ENCODE peak calls at places on chromosome 19, in six cellular contexts. L, J, N, I, H and Q are unnamed samples.
A peak's percentile ranks its signal among the peaks of the same experiment; 100 is the strongest.

GRCh38 chr19:16920816-16921529 is 32.2 kb downstream of the F2RL3 start:
- DNase-seq in N (no peak), J (peak; percentile 88), I (no peak), L (no peak), H (peak; percentile 12), Q (peak; percentile 68)

GRCh38 chr19:42191855-42192254 is 25.6 kb downstream of the DEDD2 start:
- DNase-seq in H (peak; percentile 86), J (peak; percentile 84), N (no peak), I (no peak), L (no peak), Q (peak; percentile 63)

GRCh38 chr19:40921005-40921897 is 39.2 kb upstream of the CYP2A7 start:
- DNase-seq in N (no peak), L (no peak), H (no peak), I (no peak), J (no peak), Q (peak; percentile 43)

GRCh38 chr19:8224394-8225145 is 15.4 kb downstream of the CERS4 start:
- DNase-seq in J (no peak), H (no peak), N (no peak), I (no peak), L (no peak), Q (no peak)

GRCh38 chr19:16382775-16383543 is 58.3 kb downstream of the KLF2 start:
- DNase-seq in L (peak; percentile 91), I (peak; percentile 90), J (peak; percentile 85), N (peak; percentile 58), H (peak; percentile 80), Q (peak; percentile 83)

GRCh38 chr19:53195265-53195879 is 2.2 kb upstream of the ZNF665 start:
- DNase-seq in I (peak; percentile 86), N (peak; percentile 72), J (peak; percentile 81), H (peak; percentile 94), L (peak; percentile 81), Q (peak; percentile 80)

GRCh38 chr19:46133101-46133627 is 8.7 kb upstream of the IGFL3 start:
- DNase-seq in L (peak; percentile 57), H (peak; percentile 89), N (peak; percentile 83), I (peak; percentile 88), J (peak; percentile 97), Q (peak; percentile 87)

GRCh38 chr19:8250596-8250995 is 41.4 kb downstream of the CERS4 start:
- DNase-seq in H (no peak), J (no peak), L (no peak), I (no peak), N (no peak), Q (no peak)

GRCh38 chr19:13071444-13072205 is 31.0 kb downstream of the LYL1 start:
- DNase-seq in L (no peak), H (no peak), I (no peak), J (no peak), N (no peak), Q (no peak)

GRCh38 chr19:1855040-1855827 is 7.0 kb upstream of the REXO1 start:
- DNase-seq in N (peak; percentile 77), L (peak; percentile 89), I (peak; percentile 98), H (peak; percentile 71), J (peak; percentile 85), Q (peak; percentile 93)

GRCh38 chr19:23474761-23475160 is 79.5 kb upstream of the ZNF91 start:
- DNase-seq in L (no peak), N (no peak), H (no peak), I (no peak), J (no peak), Q (no peak)

GRCh38 chr19:56400485-56400884 is 3.6 kb upstream of the ZNF583 start:
- DNase-seq in H (no peak), L (no peak), I (no peak), J (no peak), N (no peak), Q (no peak)

GRCh38 chr19:2266183-2266993 is 10.2 kb upstream of the JSRP1 start:
- DNase-seq in L (no peak), H (peak; percentile 35), J (peak; percentile 75), I (no peak), N (no peak), Q (peak; percentile 52)

GRCh38 chr19:41998246-41999020 is 4.4 kb upstream of the ATP1A3 start:
- DNase-seq in L (peak; percentile 91), J (peak; percentile 39), N (peak; percentile 66), H (peak; percentile 13), I (peak; percentile 75), Q (peak; percentile 29)

GRCh38 chr19:34733266-34733825 is 697 bp upstream of the ZNF181 start:
- DNase-seq in H (peak; percentile 82), L (no peak), I (peak; percentile 72), N (no peak), J (no peak), Q (no peak)

GRCh38 chr19:48325265-48325910 is at the start of gene EMP3:
- DNase-seq in N (peak; percentile 54), H (peak; percentile 63), I (peak; percentile 90), L (peak; percentile 78), J (peak; percentile 92), Q (peak; percentile 98)

GRCh38 chr19:56126983-56127780 is 6.1 kb upstream of the ZNF787 start:
- DNase-seq in H (no peak), N (no peak), J (no peak), I (no peak), L (no peak), Q (no peak)

GRCh38 chr19:14826006-14826405 is 9.0 kb downstream of the OR7A5 start:
- DNase-seq in J (no peak), I (no peak), L (no peak), H (no peak), N (no peak), Q (no peak)

GRCh38 chr19:40442328-40443130 is 1.6 kb downstream of the SERTAD3 start:
- DNase-seq in J (no peak), N (no peak), H (no peak), L (no peak), I (no peak), Q (no peak)

GRCh38 chr19:1501200-1501595 is 10.2 kb downstream of the REEP6 start:
- DNase-seq in I (no peak), H (no peak), N (no peak), J (no peak), L (no peak), Q (no peak)

GRCh38 chr19:1956868-1957492 is 16.0 kb downstream of the CSNK1G2 start:
- DNase-seq in N (no peak), I (peak; percentile 72), J (no peak), L (peak; percentile 81), H (no peak), Q (no peak)

GRCh38 chr19:42282810-42283247 is 13.8 kb downstream of the CIC start:
- DNase-seq in H (no peak), L (no peak), I (no peak), J (no peak), N (no peak), Q (no peak)

GRCh38 chr19:45526143-45526542 is 18.9 kb downstream of the VASP start:
- DNase-seq in L (peak; percentile 85), H (peak; percentile 57), J (peak; percentile 55), I (peak; percentile 94), N (peak; percentile 68), Q (peak; percentile 77)

GRCh38 chr19:58345558-58345957 is 7.7 kb downstream of the A1BG start:
- DNase-seq in L (no peak), H (no peak), I (no peak), J (no peak), N (no peak), Q (peak; percentile 15)

GRCh38 chr19:58350001-58350801 is 3.1 kb downstream of the A1BG start:
- DNase-seq in J (no peak), N (no peak), H (no peak), L (no peak), I (no peak), Q (no peak)

GRCh38 chr19:58349590-58349989 is 3.7 kb downstream of the A1BG start:
- DNase-seq in H (no peak), I (no peak), L (no peak), N (no peak), J (no peak), Q (no peak)

GRCh38 chr19:58350871-58351557 is 2.3 kb downstream of the A1BG start:
- DNase-seq in N (no peak), H (no peak), J (no peak), I (no peak), L (no peak), Q (no peak)

GRCh38 chr19:58346961-58347929 is 6.0 kb downstream of the A1BG start:
- DNase-seq in N (peak; percentile 73), L (peak; percentile 81), I (peak; percentile 82), H (peak; percentile 17), J (peak; percentile 63), Q (peak; percentile 78)
- H4K8ac ChIP-seq in N (peak overlapping the region; percentile 65), L (peak overlapping the region; percentile 89), I (no peak overlapping the region), H (peak overlapping the region; percentile 81), J (peak overlapping the region; percentile 91), Q (peak overlapping the region; percentile 73)

GRCh38 chr19:4075373-4075772 is 8.7 kb upstream of the ZBTB7A start:
- DNase-seq in L (no peak), N (no peak), I (no peak), J (no peak), H (no peak), Q (no peak)

GRCh38 chr19:4077800-4078683 is 11.3 kb upstream of the ZBTB7A start:
- DNase-seq in N (no peak), L (no peak), I (no peak), J (no peak), H (no peak), Q (peak; percentile 35)

GRCh38 chr19:4080473-4080872 is 13.8 kb upstream of the ZBTB7A start:
- DNase-seq in L (no peak), N (no peak), H (peak; percentile 65), J (no peak), I (no peak), Q (no peak)

GRCh38 chr19:4081441-4082129 is 14.9 kb upstream of the ZBTB7A start:
- DNase-seq in N (no peak), H (peak; percentile 58), L (no peak), I (no peak), J (no peak), Q (no peak)

GRCh38 chr19:4077011-4077382 is 10.3 kb upstream of the ZBTB7A start:
- DNase-seq in L (no peak), J (no peak), I (no peak), N (no peak), H (no peak), Q (no peak)
- H2AFZ ChIP-seq in L (peak overlapping the region; percentile 77), J (peak overlapping the region; percentile 18), I (no peak overlapping the region), N (no peak overlapping the region), H (no peak overlapping the region), Q (peak overlapping the region; percentile 62)

GRCh38 chr19:57583521-57584416 is at the start of gene ZIK1:
- DNase-seq in H (peak; percentile 74), N (peak; percentile 95), J (peak; percentile 92), L (peak; percentile 90), I (peak; percentile 97), Q (peak; percentile 93)
- H3K23ac ChIP-seq in H (no peak within 1 kb of the TSS), N (peak within 1 kb of the TSS; percentile 31), J (peak within 1 kb of the TSS; percentile 1), L (no peak within 1 kb of the TSS), I (no peak within 1 kb of the TSS), Q (no peak within 1 kb of the TSS)

GRCh38 chr19:49579947-49580263 is 451 bp downstream of the NOSIP start:
- DNase-seq in H (no peak), I (no peak), L (no peak), N (no peak), J (no peak), Q (no peak)

GRCh38 chr19:49583239-49583638 is 2.1 kb downstream of the PRRG2 start:
- DNase-seq in I (no peak), N (no peak), L (no peak), H (no peak), J (no peak), Q (no peak)

GRCh38 chr19:49579193-49579592 is 1.2 kb downstream of the NOSIP start:
- DNase-seq in H (no peak), L (no peak), J (no peak), I (no peak), N (no peak), Q (no peak)

GRCh38 chr19:49581007-49581508 is at the start of gene PRRG2:
- DNase-seq in H (peak; percentile 47), J (no peak), L (peak; percentile 72), I (peak; percentile 47), N (no peak), Q (no peak)

GRCh38 chr19:49580264-49581006 is at the start of gene NOSIP:
- DNase-seq in L (peak; percentile 95), J (peak; percentile 97), I (peak; percentile 96), N (peak; percentile 96), H (peak; percentile 98), Q (peak; percentile 96)
- H4K8ac ChIP-seq in L (peak within 1 kb of the TSS; percentile 72), J (peak within 1 kb of the TSS; percentile 98), I (no peak within 1 kb of the TSS), N (no peak within 1 kb of the TSS), H (peak within 1 kb of the TSS; percentile 84), Q (peak within 1 kb of the TSS; percentile 92)